ENCODE peak calls at places on chromosomes 2 and 18, in seven cellular contexts. J, C, G, K, Z, V and U are unnamed samples.

GRCh38 chr2:229673676-229674075 is 40.7 kb downstream of the DNER start:
- DNase-seq in J (no peak), C (no peak), G (no peak), K (no peak), Z (peak; percentile 48), V (no peak), U (peak; percentile 12)

GRCh38 chr18:50119363-50119762 is 75.6 kb downstream of the MYO5B start:
- DNase-seq in J (no peak), C (no peak), G (no peak), K (no peak), Z (no peak), V (no peak), U (no peak)

GRCh38 chr2:205556357-205556756 is 125.9 kb upstream of the NRP2 start:
- DNase-seq in J (no peak), C (no peak), G (no peak), K (no peak), Z (no peak), V (peak; percentile 16), U (no peak)

GRCh38 chr2:100963026-100963375 is 39.1 kb upstream of the RPL31 start:
- DNase-seq in J (no peak), C (no peak), G (no peak), K (no peak), Z (no peak), V (no peak), U (no peak)

GRCh38 chr2:98483257-98483861 is 38.7 kb downstream of the INPP4A start:
- DNase-seq in J (no peak), C (no peak), G (no peak), K (no peak), Z (peak; percentile 99), V (no peak), U (no peak)

GRCh38 chr2:37318401-37318800 is 6.2 kb downstream of the PRKD3 start:
- DNase-seq in J (peak; percentile 10), C (no peak), G (no peak), K (no peak), Z (no peak), V (no peak), U (no peak)

GRCh38 chr2:141930803-141931202 is 200.0 kb downstream of the LRP1B start:
- DNase-seq in J (no peak), C (no peak), G (no peak), K (no peak), Z (no peak), V (no peak), U (no peak)

GRCh38 chr2:105328281-105329196 is 996 bp downstream of the TGFBRAP1 start:
- DNase-seq in J (peak; percentile 19), C (no peak), G (no peak), K (peak; percentile 24), Z (no peak), V (no peak), U (peak; percentile 73)

GRCh38 chr2:196635156-196635555 is 4.4 kb upstream of the CCDC150 start:
- DNase-seq in J (no peak), C (no peak), G (no peak), K (no peak), Z (no peak), V (no peak), U (no peak)